ENCODE peak calls at places on chromosomes 16 and 17, in six cellular contexts. S, G, T, B, R and V are unnamed samples.

GRCh38 chr16:48277158-48277557 is 29.8 kb upstream of the ABCC11 start:
- DNase-seq in G (no peak), R (no peak), T (no peak), S (no peak), B (peak; percentile 17), V (peak; percentile 28)

GRCh38 chr16:67767953-67768352 is 38.4 kb downstream of the RANBP10 start:
- DNase-seq in T (no peak), B (no peak), G (no peak), S (no peak), R (no peak), V (no peak)

GRCh38 chr16:30535777-30536190 is 1.1 kb upstream of the ZNF747 start:
- DNase-seq in T (peak; percentile 56), G (peak; percentile 75), B (peak; percentile 84), R (peak; percentile 91), S (no peak), V (peak; percentile 95)

GRCh38 chr16:10181196-10182162 is 749 bp downstream of the GRIN2A start:
- DNase-seq in B (peak; percentile 60), G (no peak), T (peak; percentile 8), S (no peak), R (peak; percentile 84), V (peak; percentile 88)

GRCh38 chr16:11949527-11949926 is 7.7 kb upstream of the NPIPB2 start:
- DNase-seq in G (no peak), S (no peak), B (peak; percentile 23), R (no peak), T (peak; percentile 11), V (peak; percentile 28)

GRCh38 chr17:16923097-16923903 is 48.6 kb downstream of the TNFRSF13B start:
- DNase-seq in B (peak; percentile 2), R (peak; percentile 65), G (no peak), T (no peak), S (no peak), V (peak; percentile 59)

GRCh38 chr16:9966569-9967157 is 215.6 kb downstream of the GRIN2A start:
- DNase-seq in S (no peak), R (no peak), B (no peak), T (no peak), G (no peak), V (no peak)

GRCh38 chr17:81903896-81904599 is 2.0 kb downstream of the NPB start:
- DNase-seq in G (no peak), S (no peak), R (no peak), B (no peak), T (no peak), V (no peak)

GRCh38 chr17:43709210-43709609 is 47.5 kb upstream of the MEOX1 start:
- DNase-seq in B (no peak), R (no peak), T (no peak), G (no peak), S (no peak), V (no peak)

GRCh38 chr17:51650772-51651171 is 390.4 kb downstream of the UTP18 start:
- DNase-seq in G (no peak), S (no peak), R (no peak), B (no peak), T (no peak), V (no peak)

GRCh38 chr17:48074322-48075054 is 26.3 kb downstream of the NFE2L1 start:
- DNase-seq in T (peak; percentile 99), G (peak; percentile 72), S (no peak), R (peak; percentile 79), B (peak; percentile 84), V (peak; percentile 85)

GRCh38 chr17:74407384-74407783 is 24.5 kb upstream of the GPRC5C start:
- DNase-seq in B (no peak), G (no peak), T (no peak), S (no peak), R (no peak), V (no peak)

GRCh38 chr17:27793906-27794380 is 6.4 kb downstream of the NOS2 start:
- DNase-seq in G (no peak), R (no peak), T (no peak), B (no peak), S (no peak), V (no peak)

GRCh38 chr16:71501562-71501961 is 12.4 kb upstream of the ZNF19 start:
- DNase-seq in R (no peak), G (no peak), S (no peak), T (no peak), B (no peak), V (no peak)

GRCh38 chr17:3845361-3845753 is 689 bp downstream of the NCBP3 start:
- DNase-seq in S (no peak), T (no peak), G (no peak), B (peak; percentile 24), R (no peak), V (no peak)

GRCh38 chr16:27945233-27945975 is 118.1 kb downstream of the GSG1L start:
- DNase-seq in B (no peak), T (no peak), G (no peak), R (no peak), S (no peak), V (no peak)

GRCh38 chr16:24151482-24151939 is 104.6 kb upstream of the CACNG3 start:
- DNase-seq in B (no peak), G (no peak), S (no peak), T (no peak), R (no peak), V (no peak)

GRCh38 chr16:88390760-88391496 is 8.2 kb downstream of the ZNF469 start:
- DNase-seq in G (no peak), B (peak; percentile 19), R (no peak), S (no peak), T (no peak), V (no peak)

GRCh38 chr16:15970743-15971434 is 21.5 kb downstream of the ABCC1 start:
- DNase-seq in B (no peak), R (no peak), S (no peak), G (no peak), T (no peak), V (no peak)

GRCh38 chr16:30065943-30066881 is 652 bp downstream of the ALDOA start:
- DNase-seq in T (no peak), S (no peak), B (peak; percentile 21), G (peak; percentile 45), R (no peak), V (no peak)

GRCh38 chr17:32971171-32971570 is 20.5 kb upstream of the SPACA3 start:
- DNase-seq in S (no peak), R (no peak), T (no peak), B (no peak), G (no peak), V (no peak)

GRCh38 chr17:33905338-33905800 is 349.7 kb upstream of the CCL2 start:
- DNase-seq in T (no peak), S (no peak), B (no peak), G (no peak), R (no peak), V (no peak)

GRCh38 chr16:50972899-50973298 is 178.2 kb downstream of the SALL1 start:
- DNase-seq in S (no peak), T (no peak), R (no peak), B (no peak), G (no peak), V (no peak)

DNA sequence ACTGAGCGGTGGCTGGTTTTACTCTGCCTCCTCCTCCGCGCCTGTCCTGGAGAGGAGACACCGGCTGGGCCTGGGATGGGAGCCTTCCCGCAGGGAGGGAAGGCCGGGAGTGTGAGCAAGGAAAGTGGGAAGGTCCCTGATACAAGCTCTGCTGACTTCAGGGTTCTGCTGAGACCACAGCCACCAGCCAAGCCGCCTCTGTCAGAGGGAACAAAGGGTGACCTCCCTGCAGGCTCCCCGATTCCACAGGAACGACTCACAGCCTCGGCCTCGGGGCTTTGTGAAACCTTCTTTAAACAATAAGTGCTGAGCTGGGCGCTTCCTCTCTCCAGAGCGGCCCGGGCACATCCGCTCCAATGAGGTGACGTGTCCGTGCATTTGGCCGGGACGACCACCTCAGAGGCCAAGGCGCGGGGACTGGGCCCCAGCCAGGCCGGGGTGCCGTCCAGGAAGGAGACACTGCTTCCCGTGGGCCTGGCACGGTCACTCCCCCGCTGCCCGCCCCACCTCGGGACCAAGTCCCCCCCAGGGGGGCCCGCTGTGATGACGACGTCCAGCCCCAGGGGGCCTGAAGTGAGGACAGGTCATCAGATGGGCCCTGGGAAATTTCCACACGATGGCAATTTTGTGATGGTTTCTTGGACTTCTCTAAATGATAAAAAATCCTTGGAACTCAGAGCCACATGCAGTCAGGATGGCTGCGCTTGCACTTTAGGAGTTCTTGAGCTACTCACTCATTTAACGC is 11.8 kb upstream of the CIBAR2 start:
- DNase-seq in T (no peak), B (peak; percentile 26), R (no peak), G (no peak), S (no peak), V (peak; percentile 43)
- TF ChIP-seq POLR2A in T (no peak), B (no peak), R (no peak), G (no peak), S (no peak), V (no peak)

DNA sequence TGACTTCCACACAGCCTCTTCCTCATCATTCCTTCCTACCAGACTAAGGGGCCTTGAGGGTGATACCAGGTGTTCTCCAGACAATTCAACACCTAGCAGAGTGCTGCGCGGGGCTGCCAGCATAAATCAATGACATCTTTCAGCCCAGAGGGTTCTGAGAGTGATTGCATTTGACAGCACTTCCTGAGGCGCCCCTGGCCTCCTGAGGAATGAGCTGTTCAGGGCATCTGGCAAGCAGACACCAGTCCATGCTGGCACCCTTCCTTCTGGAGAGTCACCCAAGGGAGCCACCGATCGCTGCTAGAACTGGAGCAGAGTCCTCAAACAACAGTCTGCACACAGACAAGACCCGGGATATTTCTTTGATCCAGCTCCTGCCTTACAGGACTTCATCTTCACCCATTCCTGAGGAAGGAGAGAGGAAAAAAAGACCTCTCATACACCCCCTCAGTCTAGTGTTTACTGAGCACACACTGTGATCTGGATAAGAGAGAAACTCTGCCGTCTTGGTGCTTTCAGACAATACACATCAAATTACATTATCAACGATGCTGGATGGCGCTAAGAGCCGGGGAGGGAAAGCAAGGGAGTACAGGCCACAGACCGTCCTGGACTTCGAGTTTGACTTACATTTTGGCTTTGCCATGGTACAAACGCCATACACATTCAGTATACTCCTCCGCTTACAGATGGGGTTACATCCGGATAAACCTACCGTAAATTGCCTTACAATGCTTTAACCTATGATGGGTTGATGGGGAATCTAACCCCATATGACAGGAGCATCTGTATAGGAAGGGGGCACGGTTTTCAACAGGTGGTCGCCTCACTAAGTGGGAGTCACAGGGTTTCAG is 23.1 kb downstream of the NPTX1 start:
- DNase-seq in T (no peak), R (no peak), B (no peak), G (no peak), S (no peak), V (no peak)
- H3K4me3 ChIP-seq in T (no peak overlapping the region), R (peak overlapping the region; percentile 56), B (no peak overlapping the region), G (no peak overlapping the region), S (no peak overlapping the region), V (no peak overlapping the region)

GRCh38 chr17:67082110-67082509 is 37.8 kb downstream of the CACNG1 start:
- DNase-seq in T (no peak), S (no peak), G (no peak), R (no peak), B (no peak), V (no peak)
- TF ChIP-seq CTCF in T (no peak), S (no peak), G (no peak), R (no peak), B (no peak), V (no peak)

GRCh38 chr16:89564476-89565255 is 4.2 kb downstream of the RPL13 start:
- DNase-seq in R (no peak), G (no peak), B (peak; percentile 33), T (no peak), S (no peak), V (no peak)

GRCh38 chr16:89562939-89563338 is 2.5 kb downstream of the RPL13 start:
- DNase-seq in S (no peak), T (no peak), R (no peak), B (no peak), G (no peak), V (no peak)

GRCh38 chr16:89565256-89565505 is 4.7 kb downstream of the RPL13 start:
- DNase-seq in G (no peak), B (peak; percentile 60), R (no peak), T (no peak), S (no peak), V (no peak)

GRCh38 chr16:89562027-89562599 is 1.6 kb downstream of the RPL13 start:
- DNase-seq in R (no peak), T (no peak), B (peak; percentile 58), S (no peak), G (no peak), V (no peak)

GRCh38 chr16:89563639-89564392 is 3.3 kb downstream of the RPL13 start:
- DNase-seq in S (no peak), T (no peak), B (no peak), R (no peak), G (no peak), V (no peak)
- TF ChIP-seq POLR2A in S (no peak), T (no peak), B (no peak), R (no peak), G (no peak), V (no peak)